ENCODE peak calls at places on chromosomes 3 and 15, in six cellular contexts. One of them, this sample, is unnamed.
A peak's percentile ranks its signal among the peaks of the same experiment; 100 is the strongest.

GRCh38 chr15:98668566-98669308 is 20.4 kb downstream of the IGF1R start:
- DNase-seq in cardiac fibroblast: peak; percentile 33
- DNase-seq in T-helper 9 cell: no peak
- DNase-seq in HT1080: peak; percentile 56
- DNase-seq in CD4-positive, alpha-beta T cell: no peak
- DNase-seq in stimulated activated CD8-positive, alpha-beta memory T cell treated with anti-CD3 and anti-CD28 coated beads, Interleukin-15, amount 100 ng/mL, for 4 hours: no peak
- DNase-seq in this sample: no peak

GRCh38 chr3:30203301-30203700 is 403.1 kb upstream of the TGFBR2 start:
- DNase-seq in cardiac fibroblast: no peak
- DNase-seq in T-helper 9 cell: no peak
- DNase-seq in HT1080: peak; percentile 32
- DNase-seq in CD4-positive, alpha-beta T cell: no peak
- DNase-seq in stimulated activated CD8-positive, alpha-beta memory T cell treated with anti-CD3 and anti-CD28 coated beads, Interleukin-15, amount 100 ng/mL, for 4 hours: no peak
- DNase-seq in this sample: no peak

GRCh38 chr3:167735233-167736107 is at the start of gene SERPINI1:
- DNase-seq in cardiac fibroblast: peak; percentile 93
- DNase-seq in T-helper 9 cell: peak; percentile 65
- DNase-seq in HT1080: peak; percentile 96
- DNase-seq in CD4-positive, alpha-beta T cell: peak; percentile 59
- DNase-seq in stimulated activated CD8-positive, alpha-beta memory T cell treated with anti-CD3 and anti-CD28 coated beads, Interleukin-15, amount 100 ng/mL, for 4 hours: peak; percentile 56
- DNase-seq in this sample: peak; percentile 44

GRCh38 chr3:39108309-39108708 is 829 bp downstream of the TTC21A start:
- DNase-seq in cardiac fibroblast: no peak
- DNase-seq in T-helper 9 cell: no peak
- DNase-seq in HT1080: no peak
- DNase-seq in CD4-positive, alpha-beta T cell: no peak
- DNase-seq in stimulated activated CD8-positive, alpha-beta memory T cell treated with anti-CD3 and anti-CD28 coated beads, Interleukin-15, amount 100 ng/mL, for 4 hours: no peak
- DNase-seq in this sample: no peak

GRCh38 chr15:52076889-52077781 is 35.4 kb downstream of the BCL2L10 start:
- DNase-seq in cardiac fibroblast: peak; percentile 44
- DNase-seq in T-helper 9 cell: no peak
- DNase-seq in HT1080: peak; percentile 93
- DNase-seq in CD4-positive, alpha-beta T cell: no peak
- DNase-seq in stimulated activated CD8-positive, alpha-beta memory T cell treated with anti-CD3 and anti-CD28 coated beads, Interleukin-15, amount 100 ng/mL, for 4 hours: no peak
- DNase-seq in this sample: no peak

GRCh38 chr3:109819786-109820185 is 482.4 kb upstream of the DPPA4 start:
- DNase-seq in cardiac fibroblast: no peak
- DNase-seq in T-helper 9 cell: no peak
- DNase-seq in HT1080: no peak
- DNase-seq in CD4-positive, alpha-beta T cell: no peak
- DNase-seq in stimulated activated CD8-positive, alpha-beta memory T cell treated with anti-CD3 and anti-CD28 coated beads, Interleukin-15, amount 100 ng/mL, for 4 hours: no peak
- DNase-seq in this sample: no peak

GRCh38 chr3:126432361-126432760 is 37.7 kb downstream of the CFAP100 start:
- DNase-seq in cardiac fibroblast: no peak
- DNase-seq in T-helper 9 cell: no peak
- DNase-seq in HT1080: peak; percentile 17
- DNase-seq in CD4-positive, alpha-beta T cell: no peak
- DNase-seq in stimulated activated CD8-positive, alpha-beta memory T cell treated with anti-CD3 and anti-CD28 coated beads, Interleukin-15, amount 100 ng/mL, for 4 hours: no peak
- DNase-seq in this sample: no peak

GRCh38 chr3:56795097-56795806 is 6.5 kb downstream of the ARHGEF3 start:
- DNase-seq in cardiac fibroblast: peak; percentile 82
- DNase-seq in T-helper 9 cell: no peak
- DNase-seq in HT1080: peak; percentile 18
- DNase-seq in CD4-positive, alpha-beta T cell: no peak
- DNase-seq in stimulated activated CD8-positive, alpha-beta memory T cell treated with anti-CD3 and anti-CD28 coated beads, Interleukin-15, amount 100 ng/mL, for 4 hours: no peak
- DNase-seq in this sample: no peak

GRCh38 chr3:30770387-30770786 is 124.1 kb downstream of the GADL1 start:
- DNase-seq in cardiac fibroblast: peak; percentile 77
- DNase-seq in T-helper 9 cell: no peak
- DNase-seq in HT1080: peak; percentile 95
- DNase-seq in CD4-positive, alpha-beta T cell: no peak
- DNase-seq in stimulated activated CD8-positive, alpha-beta memory T cell treated with anti-CD3 and anti-CD28 coated beads, Interleukin-15, amount 100 ng/mL, for 4 hours: no peak
- DNase-seq in this sample: no peak

GRCh38 chr3:17151598-17152373 is 267.0 kb downstream of the PLCL2 start:
- DNase-seq in cardiac fibroblast: no peak
- DNase-seq in T-helper 9 cell: peak; percentile 52
- DNase-seq in HT1080: no peak
- DNase-seq in CD4-positive, alpha-beta T cell: peak; percentile 53
- DNase-seq in stimulated activated CD8-positive, alpha-beta memory T cell treated with anti-CD3 and anti-CD28 coated beads, Interleukin-15, amount 100 ng/mL, for 4 hours: peak; percentile 76
- DNase-seq in this sample: peak; percentile 40

GRCh38 chr3:170128259-170128976 is 53.1 kb downstream of the PHC3 start:
- DNase-seq in cardiac fibroblast: no peak
- DNase-seq in T-helper 9 cell: no peak
- DNase-seq in HT1080: no peak
- DNase-seq in CD4-positive, alpha-beta T cell: no peak
- DNase-seq in stimulated activated CD8-positive, alpha-beta memory T cell treated with anti-CD3 and anti-CD28 coated beads, Interleukin-15, amount 100 ng/mL, for 4 hours: no peak
- DNase-seq in this sample: no peak

GRCh38 chr3:72379500-72380187 is 468.6 kb downstream of the SHQ1 start:
- DNase-seq in cardiac fibroblast: peak; percentile 34
- DNase-seq in T-helper 9 cell: no peak
- DNase-seq in HT1080: no peak
- DNase-seq in CD4-positive, alpha-beta T cell: no peak
- DNase-seq in stimulated activated CD8-positive, alpha-beta memory T cell treated with anti-CD3 and anti-CD28 coated beads, Interleukin-15, amount 100 ng/mL, for 4 hours: no peak
- DNase-seq in this sample: no peak

GRCh38 chr3:20264900-20265567 is 79.0 kb upstream of the SGO1 start:
- DNase-seq in cardiac fibroblast: no peak
- DNase-seq in T-helper 9 cell: no peak
- DNase-seq in HT1080: no peak
- DNase-seq in CD4-positive, alpha-beta T cell: no peak
- DNase-seq in stimulated activated CD8-positive, alpha-beta memory T cell treated with anti-CD3 and anti-CD28 coated beads, Interleukin-15, amount 100 ng/mL, for 4 hours: no peak
- DNase-seq in this sample: no peak

GRCh38 chr3:82080261-82080660 is 318.8 kb upstream of the GBE1 start:
- DNase-seq in cardiac fibroblast: no peak
- DNase-seq in T-helper 9 cell: no peak
- DNase-seq in HT1080: peak; percentile 5
- DNase-seq in CD4-positive, alpha-beta T cell: no peak
- DNase-seq in stimulated activated CD8-positive, alpha-beta memory T cell treated with anti-CD3 and anti-CD28 coated beads, Interleukin-15, amount 100 ng/mL, for 4 hours: no peak
- DNase-seq in this sample: no peak

GRCh38 chr15:78570710-78571109 is 5.4 kb downstream of the CHRNA5 start:
- DNase-seq in cardiac fibroblast: no peak
- DNase-seq in T-helper 9 cell: no peak
- DNase-seq in HT1080: no peak
- DNase-seq in CD4-positive, alpha-beta T cell: no peak
- DNase-seq in stimulated activated CD8-positive, alpha-beta memory T cell treated with anti-CD3 and anti-CD28 coated beads, Interleukin-15, amount 100 ng/mL, for 4 hours: no peak
- DNase-seq in this sample: no peak

GRCh38 chr3:156539802-156540201 is 15.1 kb downstream of the SSR3 start:
- DNase-seq in cardiac fibroblast: no peak
- DNase-seq in T-helper 9 cell: no peak
- DNase-seq in HT1080: no peak
- DNase-seq in CD4-positive, alpha-beta T cell: no peak
- DNase-seq in stimulated activated CD8-positive, alpha-beta memory T cell treated with anti-CD3 and anti-CD28 coated beads, Interleukin-15, amount 100 ng/mL, for 4 hours: no peak
- DNase-seq in this sample: no peak

GRCh38 chr3:197501879-197502620 is 53.7 kb downstream of the BDH1 start:
- DNase-seq in cardiac fibroblast: peak; percentile 73
- DNase-seq in T-helper 9 cell: no peak
- DNase-seq in HT1080: peak; percentile 95
- DNase-seq in CD4-positive, alpha-beta T cell: no peak
- DNase-seq in stimulated activated CD8-positive, alpha-beta memory T cell treated with anti-CD3 and anti-CD28 coated beads, Interleukin-15, amount 100 ng/mL, for 4 hours: no peak
- DNase-seq in this sample: no peak

GRCh38 chr15:92636950-92637481 is 18.6 kb downstream of the FAM174B start:
- DNase-seq in cardiac fibroblast: no peak
- DNase-seq in T-helper 9 cell: no peak
- DNase-seq in HT1080: no peak
- DNase-seq in CD4-positive, alpha-beta T cell: no peak
- DNase-seq in stimulated activated CD8-positive, alpha-beta memory T cell treated with anti-CD3 and anti-CD28 coated beads, Interleukin-15, amount 100 ng/mL, for 4 hours: no peak
- DNase-seq in this sample: no peak

GRCh38 chr3:37910666-37911400 is 49.2 kb downstream of the CTDSPL start:
- DNase-seq in cardiac fibroblast: no peak
- DNase-seq in T-helper 9 cell: no peak
- DNase-seq in HT1080: no peak
- DNase-seq in CD4-positive, alpha-beta T cell: no peak
- DNase-seq in stimulated activated CD8-positive, alpha-beta memory T cell treated with anti-CD3 and anti-CD28 coated beads, Interleukin-15, amount 100 ng/mL, for 4 hours: no peak
- DNase-seq in this sample: no peak

GRCh38 chr3:4322635-4323034 is 19.5 kb downstream of the SETMAR start:
- DNase-seq in cardiac fibroblast: peak; percentile 97
- DNase-seq in T-helper 9 cell: no peak
- DNase-seq in HT1080: no peak
- DNase-seq in CD4-positive, alpha-beta T cell: no peak
- DNase-seq in stimulated activated CD8-positive, alpha-beta memory T cell treated with anti-CD3 and anti-CD28 coated beads, Interleukin-15, amount 100 ng/mL, for 4 hours: no peak
- DNase-seq in this sample: no peak

GRCh38 chr3:157127831-157128767 is 31.8 kb downstream of the CCNL1 start:
- DNase-seq in cardiac fibroblast: peak; percentile 94
- DNase-seq in T-helper 9 cell: peak; percentile 47
- DNase-seq in HT1080: peak; percentile 100
- DNase-seq in CD4-positive, alpha-beta T cell: peak; percentile 53
- DNase-seq in stimulated activated CD8-positive, alpha-beta memory T cell treated with anti-CD3 and anti-CD28 coated beads, Interleukin-15, amount 100 ng/mL, for 4 hours: no peak
- DNase-seq in this sample: peak; percentile 33

GRCh38 chr3:188487652-188488051 is 333.7 kb downstream of the LPP start:
- DNase-seq in cardiac fibroblast: no peak
- DNase-seq in T-helper 9 cell: no peak
- DNase-seq in HT1080: no peak
- DNase-seq in CD4-positive, alpha-beta T cell: no peak
- DNase-seq in stimulated activated CD8-positive, alpha-beta memory T cell treated with anti-CD3 and anti-CD28 coated beads, Interleukin-15, amount 100 ng/mL, for 4 hours: no peak
- DNase-seq in this sample: no peak

GRCh38 chr3:44339990-44340389 is 1.4 kb downstream of the TCAIM start:
- DNase-seq in cardiac fibroblast: no peak
- DNase-seq in T-helper 9 cell: no peak
- DNase-seq in HT1080: no peak
- DNase-seq in CD4-positive, alpha-beta T cell: no peak
- DNase-seq in stimulated activated CD8-positive, alpha-beta memory T cell treated with anti-CD3 and anti-CD28 coated beads, Interleukin-15, amount 100 ng/mL, for 4 hours: no peak
- DNase-seq in this sample: no peak

GRCh38 chr15:96147267-96147666 is 183.2 kb upstream of the NR2F2 start:
- DNase-seq in cardiac fibroblast: no peak
- DNase-seq in T-helper 9 cell: no peak
- DNase-seq in HT1080: no peak
- DNase-seq in CD4-positive, alpha-beta T cell: no peak
- DNase-seq in stimulated activated CD8-positive, alpha-beta memory T cell treated with anti-CD3 and anti-CD28 coated beads, Interleukin-15, amount 100 ng/mL, for 4 hours: no peak
- DNase-seq in this sample: no peak

GRCh38 chr3:191783039-191783438 is 322.1 kb downstream of the PYDC2 start:
- DNase-seq in cardiac fibroblast: no peak
- DNase-seq in T-helper 9 cell: no peak
- DNase-seq in HT1080: no peak
- DNase-seq in CD4-positive, alpha-beta T cell: no peak
- DNase-seq in stimulated activated CD8-positive, alpha-beta memory T cell treated with anti-CD3 and anti-CD28 coated beads, Interleukin-15, amount 100 ng/mL, for 4 hours: no peak
- DNase-seq in this sample: no peak

GRCh38 chr3:11096266-11097135 is 57.8 kb upstream of the HRH1 start:
- DNase-seq in cardiac fibroblast: peak; percentile 92
- DNase-seq in T-helper 9 cell: no peak
- DNase-seq in HT1080: peak; percentile 93
- DNase-seq in CD4-positive, alpha-beta T cell: no peak
- DNase-seq in stimulated activated CD8-positive, alpha-beta memory T cell treated with anti-CD3 and anti-CD28 coated beads, Interleukin-15, amount 100 ng/mL, for 4 hours: peak; percentile 39
- DNase-seq in this sample: no peak

GRCh38 chr3:125156491-125156890 is 56.1 kb downstream of the SLC12A8 start:
- DNase-seq in cardiac fibroblast: no peak
- DNase-seq in T-helper 9 cell: no peak
- DNase-seq in HT1080: no peak
- DNase-seq in CD4-positive, alpha-beta T cell: no peak
- DNase-seq in stimulated activated CD8-positive, alpha-beta memory T cell treated with anti-CD3 and anti-CD28 coated beads, Interleukin-15, amount 100 ng/mL, for 4 hours: no peak
- DNase-seq in this sample: no peak

GRCh38 chr3:122773856-122774535 is 19.6 kb downstream of the HSPBAP1 start:
- DNase-seq in cardiac fibroblast: no peak
- DNase-seq in T-helper 9 cell: no peak
- DNase-seq in HT1080: no peak
- DNase-seq in CD4-positive, alpha-beta T cell: no peak
- DNase-seq in stimulated activated CD8-positive, alpha-beta memory T cell treated with anti-CD3 and anti-CD28 coated beads, Interleukin-15, amount 100 ng/mL, for 4 hours: no peak
- DNase-seq in this sample: no peak

GRCh38 chr3:141370065-141370533 is 1.8 kb downstream of the ZBTB38 start:
- DNase-seq in cardiac fibroblast: peak; percentile 97
- DNase-seq in T-helper 9 cell: peak; percentile 31
- DNase-seq in HT1080: peak; percentile 98
- DNase-seq in CD4-positive, alpha-beta T cell: peak; percentile 37
- DNase-seq in stimulated activated CD8-positive, alpha-beta memory T cell treated with anti-CD3 and anti-CD28 coated beads, Interleukin-15, amount 100 ng/mL, for 4 hours: peak; percentile 5
- DNase-seq in this sample: peak; percentile 14

GRCh38 chr3:94716326-94717018 is 653.6 kb downstream of the NSUN3 start:
- DNase-seq in cardiac fibroblast: no peak
- DNase-seq in T-helper 9 cell: no peak
- DNase-seq in HT1080: peak; percentile 3
- DNase-seq in CD4-positive, alpha-beta T cell: no peak
- DNase-seq in stimulated activated CD8-positive, alpha-beta memory T cell treated with anti-CD3 and anti-CD28 coated beads, Interleukin-15, amount 100 ng/mL, for 4 hours: no peak
- DNase-seq in this sample: no peak

GRCh38 chr3:69231929-69232437 is 109.6 kb upstream of the LMOD3 start:
- DNase-seq in cardiac fibroblast: peak; percentile 21
- DNase-seq in T-helper 9 cell: no peak
- DNase-seq in HT1080: peak; percentile 40
- DNase-seq in CD4-positive, alpha-beta T cell: no peak
- DNase-seq in stimulated activated CD8-positive, alpha-beta memory T cell treated with anti-CD3 and anti-CD28 coated beads, Interleukin-15, amount 100 ng/mL, for 4 hours: no peak
- DNase-seq in this sample: no peak

GRCh38 chr15:72483279-72483678 is 9.1 kb downstream of the ARIH1 start:
- DNase-seq in cardiac fibroblast: no peak
- DNase-seq in T-helper 9 cell: no peak
- DNase-seq in HT1080: no peak
- DNase-seq in CD4-positive, alpha-beta T cell: no peak
- DNase-seq in stimulated activated CD8-positive, alpha-beta memory T cell treated with anti-CD3 and anti-CD28 coated beads, Interleukin-15, amount 100 ng/mL, for 4 hours: no peak
- DNase-seq in this sample: no peak

GRCh38 chr3:9976736-9977709 is 9.6 kb downstream of the EMC3 start:
- DNase-seq in cardiac fibroblast: peak; percentile 98
- DNase-seq in T-helper 9 cell: no peak
- DNase-seq in HT1080: peak; percentile 97
- DNase-seq in CD4-positive, alpha-beta T cell: no peak
- DNase-seq in stimulated activated CD8-positive, alpha-beta memory T cell treated with anti-CD3 and anti-CD28 coated beads, Interleukin-15, amount 100 ng/mL, for 4 hours: no peak
- DNase-seq in this sample: no peak

GRCh38 chr3:77411334-77411733 is 371.4 kb downstream of the ROBO2 start:
- DNase-seq in cardiac fibroblast: no peak
- DNase-seq in T-helper 9 cell: no peak
- DNase-seq in HT1080: no peak
- DNase-seq in CD4-positive, alpha-beta T cell: no peak
- DNase-seq in stimulated activated CD8-positive, alpha-beta memory T cell treated with anti-CD3 and anti-CD28 coated beads, Interleukin-15, amount 100 ng/mL, for 4 hours: no peak
- DNase-seq in this sample: no peak

GRCh38 chr3:47163023-47163989 is 607 bp downstream of the SETD2 start:
- DNase-seq in cardiac fibroblast: peak; percentile 37
- DNase-seq in T-helper 9 cell: peak; percentile 34
- DNase-seq in HT1080: peak; percentile 25
- DNase-seq in CD4-positive, alpha-beta T cell: peak; percentile 36
- DNase-seq in stimulated activated CD8-positive, alpha-beta memory T cell treated with anti-CD3 and anti-CD28 coated beads, Interleukin-15, amount 100 ng/mL, for 4 hours: peak; percentile 34
- DNase-seq in this sample: peak; percentile 43